ENCODE peak calls at places on chromosomes 6 and 20, in nine cellular contexts. M, X, W, Z, L, N, U, K and F are unnamed samples.

GRCh38 chr6:29763491-29764289 is 40.5 kb downstream of the HLA-F start:
- DNase-seq in U (no peak), X (no peak), Z (peak), N (no peak), L (peak), K (peak), M (peak), W (no peak), F (no peak)

GRCh38 chr6:97663252-97663651 is 380.2 kb upstream of the MMS22L start:
- DNase-seq in M (no peak), W (no peak), L (no peak), X (no peak), U (no peak), N (no peak), K (no peak), Z (no peak), F (no peak)

GRCh38 chr6:32387946-32388345 is 16.2 kb upstream of the TSBP1 start:
- DNase-seq in U (no peak), M (no peak), W (no peak), N (no peak), X (no peak), L (no peak), K (no peak), Z (no peak), F (no peak)

GRCh38 chr6:89650579-89650978 is 12.0 kb upstream of the LYRM2 start:
- DNase-seq in Z (no peak), L (no peak), U (no peak), X (no peak), K (no peak), N (no peak), W (no peak), M (no peak), F (no peak)

GRCh38 chr20:14838663-14839650 is 501.5 kb upstream of the FLRT3 start:
- DNase-seq in N (no peak), K (peak), M (no peak), X (no peak), L (peak), W (no peak), Z (peak), U (no peak), F (no peak)

GRCh38 chr6:6806793-6807518 is 218.4 kb downstream of the LY86 start:
- DNase-seq in M (no peak), N (peak), U (no peak), K (peak), L (no peak), W (peak), Z (no peak), X (no peak), F (no peak)

GRCh38 chr6:104633125-104633524 is 226.6 kb downstream of the HACE1 start:
- DNase-seq in L (peak), X (no peak), Z (no peak), N (no peak), M (no peak), U (no peak), W (no peak), K (peak), F (no peak)

GRCh38 chr20:4444404-4444803 is 277.3 kb upstream of the PRND start:
- DNase-seq in U (no peak), M (no peak), Z (no peak), L (peak), K (no peak), N (no peak), X (no peak), W (no peak), F (no peak)

GRCh38 chr6:149854532-149854931 is 9.6 kb downstream of the LRP11 start:
- DNase-seq in W (no peak), X (no peak), Z (no peak), M (no peak), K (peak), L (peak), U (no peak), N (no peak), F (peak)

GRCh38 chr6:36914227-36914794 is 28.6 kb downstream of the C6orf89 start:
- DNase-seq in L (no peak), M (peak), N (no peak), Z (no peak), W (no peak), U (peak), X (no peak), K (peak), F (peak)

GRCh38 chr20:46226602-46227001 is 81.7 kb downstream of the CDH22 start:
- DNase-seq in M (no peak), K (peak), U (no peak), Z (no peak), N (no peak), L (no peak), W (no peak), X (no peak), F (no peak)

GRCh38 chr6:147648936-147649335 is 140.4 kb downstream of the SAMD5 start:
- DNase-seq in N (no peak), U (no peak), L (peak), X (no peak), Z (peak), W (no peak), K (no peak), M (no peak), F (no peak)

GRCh38 chr20:51648571-51648947 is 106.0 kb upstream of the NFATC2 start:
- DNase-seq in L (no peak), K (no peak), U (no peak), X (no peak), W (no peak), Z (no peak), M (no peak), N (no peak), F (no peak)

GRCh38 chr6:37956711-37957110 is 137.2 kb downstream of the ZFAND3 start:
- DNase-seq in W (no peak), K (peak), X (no peak), U (no peak), L (no peak), N (no peak), Z (no peak), M (no peak), F (no peak)

GRCh38 chr20:39850821-39851330 is 838.2 kb downstream of the MAFB start:
- DNase-seq in N (no peak), W (no peak), U (no peak), X (no peak), Z (no peak), K (no peak), M (no peak), L (peak), F (no peak)
- TF ChIP-seq CTCF in N (no peak), W (no peak), U (no peak), X (no peak), Z (no peak), K (no peak), M (no peak), L (no peak), F (no peak)

DNA sequence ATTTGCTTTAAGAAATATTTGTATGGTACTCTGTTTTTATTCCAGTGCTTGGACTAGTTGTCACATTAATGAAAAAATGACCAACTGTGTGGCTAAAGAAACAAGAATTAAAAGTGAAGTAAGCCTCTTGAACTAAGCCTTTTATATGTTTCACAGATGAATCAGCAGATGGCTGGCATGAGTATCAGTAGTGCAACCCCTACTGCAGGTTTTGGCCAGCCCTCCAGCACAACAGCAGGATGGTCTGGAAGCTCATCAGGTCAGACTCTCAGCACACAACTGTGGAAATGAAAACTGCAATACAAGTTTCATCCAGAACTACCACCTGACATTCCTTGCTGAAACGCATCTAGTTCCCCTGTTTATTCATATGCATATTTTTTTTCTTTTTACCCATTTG is 96.8 kb downstream of the B3GAT2 start:
- DNase-seq in Z (no peak), N (no peak), K (no peak), L (peak), M (no peak), X (no peak), U (no peak), W (no peak), F (no peak)
- TF ChIP-seq CTCF in Z (no peak), N (no peak), K (no peak), L (no peak), M (no peak), X (no peak), U (no peak), W (no peak), F (no peak)

DNA sequence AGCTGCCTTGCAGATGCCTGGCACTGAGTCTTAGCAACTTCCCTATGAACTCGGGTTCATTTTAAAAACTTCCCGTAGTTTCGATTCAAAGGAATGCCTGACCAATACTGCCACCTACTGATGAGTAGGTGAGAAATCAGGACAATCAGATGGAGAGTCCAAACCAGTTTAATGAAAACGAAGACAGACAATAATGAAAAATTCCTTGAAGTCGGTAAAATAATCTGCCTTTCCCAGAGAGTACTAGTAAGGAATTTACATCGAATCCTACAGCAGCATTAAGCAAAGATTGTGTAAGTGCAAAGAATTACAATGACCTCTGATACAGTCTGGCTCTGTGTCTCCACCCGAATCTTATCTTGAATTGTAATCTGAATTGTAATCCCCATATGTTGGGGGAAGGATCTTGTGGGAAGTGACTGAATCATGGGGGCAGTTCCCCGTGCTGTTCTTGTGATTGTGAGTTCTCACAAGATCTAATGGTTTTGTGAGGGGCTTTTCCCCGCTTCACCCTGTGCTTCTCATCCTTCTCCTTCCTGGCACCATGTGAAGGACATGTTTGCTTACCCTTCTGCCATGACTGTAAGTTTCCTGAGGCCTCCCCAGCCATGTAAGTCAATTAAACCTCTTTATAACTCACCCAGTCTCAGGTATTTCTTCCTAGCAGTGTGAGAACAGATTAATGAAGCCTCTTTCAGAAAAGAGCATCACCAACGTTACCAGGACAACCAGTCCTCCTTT is 134.4 kb downstream of the ARHGAP18 start:
- DNase-seq in U (peak), K (peak), M (no peak), W (no peak), N (peak), Z (peak), X (no peak), L (peak), F (peak)
- TF ChIP-seq CTCF in U (peak), K (peak), M (peak), W (peak), N (peak), Z (peak), X (peak), L (peak), F (peak)

DNA sequence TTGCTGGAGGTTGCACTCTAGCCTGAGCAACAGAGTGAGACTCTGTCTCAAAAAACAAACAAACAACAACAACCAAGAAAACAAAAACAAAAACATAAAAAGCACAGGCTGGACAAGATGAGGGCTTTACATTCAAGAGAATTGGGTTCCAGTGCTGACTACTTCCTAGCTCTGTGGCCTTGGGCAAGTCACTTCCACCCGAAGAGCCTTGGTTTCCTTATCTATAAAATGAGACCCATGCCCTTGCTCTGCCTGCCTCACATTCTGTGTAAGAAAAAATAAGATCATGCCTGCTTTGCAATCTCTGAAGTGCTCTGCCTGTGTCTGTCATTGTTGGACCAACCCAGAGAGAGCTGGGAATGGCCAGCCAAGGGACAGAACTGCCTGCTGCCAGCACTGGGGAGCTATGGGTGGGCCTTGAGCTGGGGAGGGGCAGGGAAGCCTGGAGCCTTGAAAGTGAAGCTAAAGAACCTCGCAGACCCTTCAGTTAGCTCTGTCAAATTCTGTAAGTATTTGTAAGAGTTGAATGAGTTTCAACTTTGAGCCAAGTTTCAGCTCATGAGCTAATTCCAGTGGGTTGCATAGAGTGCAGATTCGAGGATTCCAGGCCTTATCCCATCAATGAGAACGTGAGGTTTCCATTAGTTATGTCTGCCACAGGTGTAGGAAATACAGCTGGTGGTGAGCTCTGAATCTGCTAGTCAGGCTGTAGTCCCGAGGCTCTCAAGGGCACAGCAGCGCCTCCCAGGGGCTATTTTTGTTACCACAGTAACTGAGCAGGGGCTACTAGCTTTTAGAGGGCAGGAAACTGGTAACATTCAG is 93.2 kb downstream of the DLGAP4 start:
- DNase-seq in W (peak), N (peak), M (peak), L (peak), U (peak), K (peak), Z (no peak), X (peak), F (peak)
- TF ChIP-seq CTCF in W (peak), N (no peak), M (no peak), L (peak), U (peak), K (peak), Z (peak), X (peak), F (peak)

DNA sequence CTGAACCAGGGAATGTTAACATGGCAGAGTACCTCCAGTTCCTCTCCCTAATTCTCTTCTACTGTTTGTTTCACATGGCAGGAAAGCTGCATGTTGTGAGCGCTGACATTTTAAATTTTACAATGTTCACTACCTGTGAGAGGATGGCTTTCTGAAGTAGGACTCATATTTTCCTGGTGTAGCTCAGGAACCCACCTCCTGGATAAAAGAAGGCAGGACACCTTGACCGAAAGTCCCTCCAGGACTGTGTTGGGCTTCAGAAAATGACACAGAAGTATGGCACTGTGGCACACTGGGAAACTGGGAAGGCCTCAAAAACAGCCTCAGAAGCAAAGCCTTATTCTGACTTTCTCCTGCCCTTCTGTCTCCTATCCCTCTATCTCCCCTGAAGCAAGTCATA is 33.3 kb downstream of the PTPRK start:
- DNase-seq in U (no peak), N (no peak), W (no peak), L (no peak), Z (no peak), M (no peak), K (no peak), X (no peak), F (peak)
- TF ChIP-seq CTCF in U (peak), N (no peak), W (no peak), L (peak), Z (no peak), M (peak), K (peak), X (peak), F (peak)